ENCODE peak calls at places on chromosomes 2 and 18, in eight cellular contexts. M, Z, R, E, O, B, J and W are unnamed samples.

GRCh38 chr2:39451954-39452353 is 14.9 kb upstream of the MAP4K3 start:
- DNase-seq in O (no peak), Z (no peak), R (no peak), J (no peak), M (no peak), B (no peak), E (no peak), W (no peak)

GRCh38 chr2:187679454-187679853 is 125.2 kb upstream of the TFPI start:
- DNase-seq in B (no peak), Z (no peak), M (no peak), J (no peak), R (no peak), E (no peak), O (no peak), W (no peak)

GRCh38 chr2:238739668-238740067 is 108.2 kb upstream of the TWIST2 start:
- DNase-seq in B (no peak), R (no peak), Z (no peak), M (no peak), E (no peak), J (no peak), O (no peak), W (no peak)

GRCh38 chr2:38948995-38949394 is 59.3 kb downstream of the ARHGEF33 start:
- DNase-seq in J (no peak), Z (no peak), B (no peak), M (no peak), E (no peak), O (no peak), R (no peak), W (no peak)

GRCh38 chr2:85017436-85018048 is 46.6 kb downstream of the KCMF1 start:
- DNase-seq in E (no peak), B (no peak), O (no peak), J (no peak), M (no peak), Z (no peak), R (no peak), W (no peak)

GRCh38 chr18:46916551-46917107 is 678 bp downstream of the PIAS2 start:
- DNase-seq in B (peak), Z (no peak), R (peak), O (peak), M (peak), J (no peak), E (peak), W (peak)

GRCh38 chr18:22320155-22320554 is 97.6 kb downstream of the CTAGE1 start:
- DNase-seq in E (no peak), M (no peak), Z (no peak), R (no peak), B (no peak), O (no peak), J (no peak), W (no peak)

GRCh38 chr2:81858998-81859397 is 1554.4 kb upstream of the LRRTM1 start:
- DNase-seq in R (no peak), E (no peak), J (no peak), O (no peak), Z (no peak), M (no peak), B (no peak), W (no peak)

GRCh38 chr2:24586955-24587354 is 95.9 kb downstream of the NCOA1 start:
- DNase-seq in E (no peak), R (no peak), O (no peak), B (peak), J (no peak), M (no peak), Z (no peak), W (no peak)

GRCh38 chr2:112201706-112202430 is 53.0 kb downstream of the ZC3H8 start:
- DNase-seq in E (no peak), R (no peak), M (no peak), O (no peak), J (no peak), B (no peak), Z (no peak), W (peak)

GRCh38 chr2:100976634-100977391 is 25.3 kb upstream of the RPL31 start:
- DNase-seq in M (no peak), B (peak), J (no peak), Z (no peak), R (no peak), O (no peak), E (peak), W (no peak)

GRCh38 chr2:39379643-39380524 is 57.2 kb downstream of the MAP4K3 start:
- DNase-seq in R (no peak), B (peak), O (peak), J (peak), E (peak), Z (no peak), M (no peak), W (peak)

GRCh38 chr2:190636362-190636761 is 12.5 kb upstream of the NAB1 start:
- DNase-seq in M (no peak), B (no peak), R (no peak), J (peak), O (peak), E (peak), Z (no peak), W (no peak)

GRCh38 chr2:20141056-20141762 is 83.7 kb downstream of the SDC1 start:
- DNase-seq in B (no peak), O (peak), J (peak), M (no peak), R (no peak), Z (peak), E (peak), W (no peak)

GRCh38 chr2:190804182-190804795 is 76.3 kb upstream of the GLS start:
- DNase-seq in J (peak), Z (no peak), O (peak), E (peak), B (no peak), M (no peak), R (no peak), W (peak)

GRCh38 chr2:143150287-143150686 is 21.1 kb downstream of the ARHGAP15 start:
- DNase-seq in Z (no peak), J (no peak), M (no peak), O (no peak), E (no peak), R (no peak), B (no peak), W (no peak)

GRCh38 chr2:43745457-43745856 is 28.4 kb upstream of the DYNC2LI1 start:
- DNase-seq in M (no peak), B (no peak), R (no peak), O (peak), Z (no peak), E (peak), J (no peak), W (no peak)

GRCh38 chr2:130371723-130372054 is 15.8 kb downstream of the PTPN18 start:
- DNase-seq in O (peak), R (no peak), M (no peak), E (no peak), B (no peak), J (peak), Z (peak), W (no peak)

GRCh38 chr2:196259507-196260481 is 88.4 kb upstream of the STK17B start:
- DNase-seq in O (peak), J (no peak), R (no peak), E (peak), B (no peak), M (no peak), Z (peak), W (no peak)

GRCh38 chr18:63867368-63867767 is 20.1 kb upstream of the SERPINB2 start:
- DNase-seq in Z (no peak), O (no peak), M (no peak), J (no peak), B (no peak), E (no peak), R (no peak), W (no peak)

GRCh38 chr2:7744827-7745226 is 827.6 kb downstream of the RNF144A start:
- DNase-seq in Z (no peak), J (no peak), M (peak), O (peak), B (no peak), E (peak), R (peak), W (no peak)

GRCh38 chr2:20307311-20307710 is 43.3 kb downstream of the PUM2 start:
- DNase-seq in Z (no peak), J (no peak), B (no peak), M (no peak), R (no peak), E (no peak), O (no peak), W (no peak)

GRCh38 chr2:160463245-160463644 is 30.4 kb downstream of the RBMS1 start:
- DNase-seq in O (no peak), E (no peak), B (no peak), Z (no peak), J (no peak), R (no peak), M (no peak), W (no peak)

GRCh38 chr2:3329491-3329890 is 48.1 kb downstream of the EIPR1 start:
- DNase-seq in R (no peak), Z (no peak), O (no peak), B (no peak), J (no peak), M (no peak), E (no peak), W (no peak)

GRCh38 chr18:62425465-62426190 is 97.2 kb upstream of the ZCCHC2 start:
- DNase-seq in Z (peak), J (peak), E (peak), R (peak), O (peak), B (peak), M (no peak), W (peak)

GRCh38 chr2:120678926-120679325 is 56.7 kb upstream of the GLI2 start:
- DNase-seq in E (no peak), M (no peak), B (no peak), O (no peak), J (no peak), Z (no peak), R (no peak), W (no peak)

GRCh38 chr2:17223171-17223570 is 295.1 kb downstream of the RAD51AP2 start:
- DNase-seq in J (no peak), Z (no peak), M (no peak), E (no peak), O (no peak), B (no peak), R (no peak), W (no peak)

GRCh38 chr2:17208511-17208910 is 309.7 kb downstream of the RAD51AP2 start:
- DNase-seq in Z (no peak), M (no peak), O (no peak), B (no peak), E (no peak), R (no peak), J (no peak), W (no peak)

GRCh38 chr2:174666312-174666711 is 68.7 kb upstream of the WIPF1 start:
- DNase-seq in R (no peak), M (no peak), Z (no peak), J (no peak), O (no peak), B (no peak), E (no peak), W (no peak)

GRCh38 chr18:36593001-36593400 is 235.8 kb downstream of the TPGS2 start:
- DNase-seq in M (no peak), O (peak), J (no peak), R (no peak), B (no peak), Z (no peak), E (no peak), W (no peak)

GRCh38 chr18:77108001-77108692 is 24.4 kb downstream of the MBP start:
- DNase-seq in M (no peak), Z (peak), J (peak), E (peak), R (no peak), B (no peak), O (peak), W (peak)

GRCh38 chr2:3726511-3726910 is 23.1 kb downstream of the DCDC2C start:
- DNase-seq in M (no peak), Z (no peak), E (no peak), R (no peak), J (no peak), B (no peak), O (no peak), W (no peak)

GRCh38 chr2:145431181-145431951 is 911.4 kb upstream of the ZEB2 start:
- DNase-seq in O (no peak), E (no peak), J (no peak), B (no peak), R (no peak), Z (no peak), M (no peak), W (no peak)

GRCh38 chr2:38428940-38429339 is 51.9 kb upstream of the ATL2 start:
- DNase-seq in Z (no peak), E (no peak), M (no peak), B (no peak), O (peak), J (no peak), R (no peak), W (no peak)

GRCh38 chr2:317501-318424 is 29.9 kb upstream of the ALKAL2 start:
- DNase-seq in R (no peak), E (peak), M (no peak), B (no peak), J (no peak), O (peak), Z (peak), W (no peak)

GRCh38 chr2:28994074-28994473 is 13.0 kb downstream of the TOGARAM2 start:
- DNase-seq in J (no peak), M (no peak), B (no peak), R (no peak), E (no peak), Z (no peak), O (no peak), W (no peak)